ENCODE peak calls at places on chromosome 14, in four cellular contexts. One of them, this sample, is unnamed.

GRCh38 chr14:95437715-95438114 is 78.7 kb downstream of the SYNE3 start:
- DNase-seq in heart left ventricle: no peak
- DNase-seq in NCI-H2081: no peak
- DNase-seq in neural progenitor cell: no peak
- DNase-seq in this sample: no peak

GRCh38 chr14:55059333-55059732 is 7.9 kb downstream of the MAPK1IP1L start:
- DNase-seq in heart left ventricle: no peak
- DNase-seq in NCI-H2081: no peak
- DNase-seq in neural progenitor cell: no peak
- DNase-seq in this sample: no peak

GRCh38 chr14:88993946-88994345 is 169.5 kb downstream of the TTC8 start:
- DNase-seq in heart left ventricle: no peak
- DNase-seq in NCI-H2081: no peak
- DNase-seq in neural progenitor cell: no peak
- DNase-seq in this sample: peak; percentile 85

GRCh38 chr14:89041245-89041585 is 216.8 kb downstream of the TTC8 start:
- DNase-seq in heart left ventricle: no peak
- DNase-seq in NCI-H2081: peak; percentile 62
- DNase-seq in neural progenitor cell: no peak
- DNase-seq in this sample: peak; percentile 30

GRCh38 chr14:74739293-74740030 is 23.7 kb upstream of the YLPM1 start:
- DNase-seq in heart left ventricle: no peak
- DNase-seq in NCI-H2081: no peak
- DNase-seq in neural progenitor cell: no peak
- DNase-seq in this sample: no peak

GRCh38 chr14:77574446-77575125 is 41.9 kb downstream of the SPTLC2 start:
- DNase-seq in heart left ventricle: no peak
- DNase-seq in NCI-H2081: no peak
- DNase-seq in neural progenitor cell: no peak
- DNase-seq in this sample: no peak

GRCh38 chr14:21711360-21711961 is 37.8 kb upstream of the OR4E1 start:
- DNase-seq in heart left ventricle: no peak
- DNase-seq in NCI-H2081: peak; percentile 28
- DNase-seq in neural progenitor cell: peak; percentile 45
- DNase-seq in this sample: peak; percentile 21

GRCh38 chr14:20413785-20414117 is 450 bp upstream of the TEP1 start:
- DNase-seq in heart left ventricle: no peak
- DNase-seq in NCI-H2081: no peak
- DNase-seq in neural progenitor cell: peak; percentile 38
- DNase-seq in this sample: peak; percentile 21

GRCh38 chr14:66624319-66624937 is 116.5 kb downstream of the GPHN start:
- DNase-seq in heart left ventricle: peak; percentile 68
- DNase-seq in NCI-H2081: peak; percentile 42
- DNase-seq in neural progenitor cell: peak; percentile 79
- DNase-seq in this sample: peak; percentile 44

GRCh38 chr14:83173687-83174086 is 1640.0 kb upstream of the SEL1L start:
- DNase-seq in heart left ventricle: no peak
- DNase-seq in NCI-H2081: no peak
- DNase-seq in neural progenitor cell: no peak
- DNase-seq in this sample: no peak

GRCh38 chr14:52551696-52552062 is 626 bp downstream of the TXNDC16 start:
- DNase-seq in heart left ventricle: no peak
- DNase-seq in NCI-H2081: peak; percentile 18
- DNase-seq in neural progenitor cell: peak; percentile 13
- DNase-seq in this sample: no peak

GRCh38 chr14:38039526-38039925 is 168.2 kb upstream of the SSTR1 start:
- DNase-seq in heart left ventricle: no peak
- DNase-seq in NCI-H2081: no peak
- DNase-seq in neural progenitor cell: no peak
- DNase-seq in this sample: no peak

GRCh38 chr14:49550284-49551184 is 35.6 kb downstream of the RPS29 start:
- DNase-seq in heart left ventricle: no peak
- DNase-seq in NCI-H2081: no peak
- DNase-seq in neural progenitor cell: peak; percentile 20
- DNase-seq in this sample: no peak

GRCh38 chr14:90522585-90523191 is 125.9 kb downstream of the CALM1 start:
- DNase-seq in heart left ventricle: no peak
- DNase-seq in NCI-H2081: peak; percentile 84
- DNase-seq in neural progenitor cell: peak; percentile 61
- DNase-seq in this sample: no peak

GRCh38 chr14:44529026-44529425 is 21.9 kb upstream of the FSCB start:
- DNase-seq in heart left ventricle: no peak
- DNase-seq in NCI-H2081: no peak
- DNase-seq in neural progenitor cell: no peak
- DNase-seq in this sample: no peak

GRCh38 chr14:72776701-72777255 is 117.1 kb downstream of the DPF3 start:
- DNase-seq in heart left ventricle: no peak
- DNase-seq in NCI-H2081: no peak
- DNase-seq in neural progenitor cell: no peak
- DNase-seq in this sample: no peak

GRCh38 chr14:54622189-54622958 is 55.4 kb downstream of the SAMD4A start:
- DNase-seq in heart left ventricle: no peak
- DNase-seq in NCI-H2081: no peak
- DNase-seq in neural progenitor cell: no peak
- DNase-seq in this sample: no peak

GRCh38 chr14:70096866-70097265 is 91.9 kb downstream of the SLC8A3 start:
- DNase-seq in heart left ventricle: no peak
- DNase-seq in NCI-H2081: no peak
- DNase-seq in neural progenitor cell: peak; percentile 68
- DNase-seq in this sample: peak; percentile 17

GRCh38 chr14:68474741-68475140 is 318.1 kb downstream of the ZFP36L1 start:
- DNase-seq in heart left ventricle: no peak
- DNase-seq in NCI-H2081: no peak
- DNase-seq in neural progenitor cell: no peak
- DNase-seq in this sample: peak; percentile 85

GRCh38 chr14:55448146-55448614 is 7.8 kb upstream of the TBPL2 start:
- DNase-seq in heart left ventricle: no peak
- DNase-seq in NCI-H2081: no peak
- DNase-seq in neural progenitor cell: no peak
- DNase-seq in this sample: peak; percentile 89

GRCh38 chr14:24058951-24059475 is 7.2 kb downstream of the CARMIL3 start:
- DNase-seq in heart left ventricle: no peak
- DNase-seq in NCI-H2081: no peak
- DNase-seq in neural progenitor cell: no peak
- DNase-seq in this sample: no peak

GRCh38 chr14:103127861-103128598 is 4.8 kb downstream of the TNFAIP2 start:
- DNase-seq in heart left ventricle: peak; percentile 43
- DNase-seq in NCI-H2081: no peak
- DNase-seq in neural progenitor cell: no peak
- DNase-seq in this sample: no peak

GRCh38 chr14:81332725-81333124 is 67.4 kb downstream of the STON2 start:
- DNase-seq in heart left ventricle: no peak
- DNase-seq in NCI-H2081: no peak
- DNase-seq in neural progenitor cell: no peak
- DNase-seq in this sample: no peak

GRCh38 chr14:68608235-68608962 is 184.5 kb downstream of the ZFP36L1 start:
- DNase-seq in heart left ventricle: peak; percentile 80
- DNase-seq in NCI-H2081: no peak
- DNase-seq in neural progenitor cell: no peak
- DNase-seq in this sample: peak; percentile 83

This sample was measured in trophoblast cell.